ENCODE peak calls at places on chromosomes 6 and 20, in six cellular contexts. K is body of pancreas; E is IMR-90; I is CD8-positive, alpha-beta T cell; C is breast epithelium; Z is keratinocyte. P is an unnamed sample.

GRCh38 chr6:158042245-158042798 is 60.7 kb downstream of the SYNJ2 start:
- DNase-seq in K (no peak), E (peak; percentile 93), I (no peak), C (no peak), Z (no peak), P (peak; percentile 48)

GRCh38 chr20:57652865-57653545 is 32.8 kb upstream of the ZBP1 start:
- DNase-seq in K (no peak), E (no peak), I (no peak), C (no peak), Z (no peak), P (no peak)

GRCh38 chr20:48708116-48708515 is 119.7 kb downstream of the PREX1 start:
- DNase-seq in K (no peak), E (no peak), I (no peak), C (no peak), Z (no peak), P (no peak)

GRCh38 chr6:117906454-117906904 is 585 bp upstream of the SLC35F1 start:
- DNase-seq in K (no peak), E (no peak), I (no peak), C (no peak), Z (no peak), P (no peak)

GRCh38 chr6:134041093-134041492 is 11.3 kb downstream of the SLC2A12 start:
- DNase-seq in K (no peak), E (peak; percentile 82), I (no peak), C (no peak), Z (no peak), P (peak; percentile 22)

GRCh38 chr6:45791600-45792168 is 224.0 kb downstream of the CLIC5 start:
- DNase-seq in K (no peak), E (peak; percentile 52), I (no peak), C (no peak), Z (no peak), P (no peak)

GRCh38 chr20:13028001-13028400 is 19.2 kb downstream of the SPTLC3 start:
- DNase-seq in K (no peak), E (no peak), I (no peak), C (no peak), Z (no peak), P (no peak)

GRCh38 chr6:41636803-41637178 is 1.5 kb upstream of the MDFI start:
- DNase-seq in K (peak; percentile 83), E (no peak), I (no peak), C (peak; percentile 77), Z (peak; percentile 60), P (no peak)

GRCh38 chr20:37342231-37343177 is 3.4 kb upstream of the SRC start:
- DNase-seq in K (no peak), E (no peak), I (no peak), C (no peak), Z (no peak), P (no peak)

GRCh38 chr6:168099201-168100010 is 20.4 kb upstream of the FRMD1 start:
- DNase-seq in K (no peak), E (no peak), I (no peak), C (no peak), Z (no peak), P (no peak)

GRCh38 chr20:19661717-19662637 is 96.1 kb upstream of the RIN2 start:
- DNase-seq in K (peak; percentile 68), E (peak; percentile 71), I (peak; percentile 8), C (peak; percentile 56), Z (peak; percentile 33), P (peak; percentile 32)

GRCh38 chr6:9890469-9890868 is 524.4 kb downstream of the TFAP2A start:
- DNase-seq in K (no peak), E (no peak), I (no peak), C (no peak), Z (no peak), P (no peak)

GRCh38 chr20:57804470-57805250 is 94.8 kb upstream of the PMEPA1 start:
- DNase-seq in K (no peak), E (no peak), I (no peak), C (no peak), Z (no peak), P (no peak)

GRCh38 chr20:44736170-44737021 is 9.3 kb upstream of the KCNK15 start:
- DNase-seq in K (peak; percentile 77), E (peak; percentile 74), I (no peak), C (peak; percentile 40), Z (no peak), P (peak; percentile 60)

GRCh38 chr6:13971303-13971702 is 46.6 kb downstream of the RNF182 start:
- DNase-seq in K (no peak), E (no peak), I (no peak), C (no peak), Z (no peak), P (no peak)

GRCh38 chr6:91198588-91199255 is 611.9 kb upstream of the MAP3K7 start:
- DNase-seq in K (no peak), E (no peak), I (no peak), C (no peak), Z (no peak), P (no peak)

GRCh38 chr6:27867941-27868705 is 44.1 kb downstream of the OR2B2 start:
- DNase-seq in K (no peak), E (peak; percentile 8), I (no peak), C (no peak), Z (no peak), P (no peak)

DNA sequence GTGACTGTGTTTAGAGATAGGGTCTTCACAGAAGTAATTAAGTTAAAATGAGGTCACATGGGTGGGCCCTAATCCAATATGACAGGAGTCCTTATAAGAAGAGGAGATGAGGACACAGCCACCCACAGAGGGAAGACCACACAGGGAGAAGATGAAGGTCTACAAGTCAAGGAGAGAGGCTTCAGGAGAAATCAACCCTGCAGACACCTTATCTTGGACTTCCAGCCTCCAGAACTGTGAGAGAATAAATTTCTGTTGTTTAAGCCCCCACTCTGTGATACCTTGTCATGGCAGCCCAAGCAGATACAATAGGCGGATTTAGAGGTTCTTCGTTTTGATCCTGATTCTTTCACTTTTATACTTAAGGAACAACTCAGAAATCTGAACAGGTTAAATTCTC is 63.5 kb upstream of the NEDD9 start:
- DNase-seq in K (no peak), E (no peak), I (no peak), C (no peak), Z (no peak), P (no peak)
- H3K4me3 ChIP-seq in K (no peak overlapping the region), E (no peak overlapping the region), I (no peak overlapping the region), C (no peak overlapping the region), Z (no peak overlapping the region), P (no peak overlapping the region)

DNA sequence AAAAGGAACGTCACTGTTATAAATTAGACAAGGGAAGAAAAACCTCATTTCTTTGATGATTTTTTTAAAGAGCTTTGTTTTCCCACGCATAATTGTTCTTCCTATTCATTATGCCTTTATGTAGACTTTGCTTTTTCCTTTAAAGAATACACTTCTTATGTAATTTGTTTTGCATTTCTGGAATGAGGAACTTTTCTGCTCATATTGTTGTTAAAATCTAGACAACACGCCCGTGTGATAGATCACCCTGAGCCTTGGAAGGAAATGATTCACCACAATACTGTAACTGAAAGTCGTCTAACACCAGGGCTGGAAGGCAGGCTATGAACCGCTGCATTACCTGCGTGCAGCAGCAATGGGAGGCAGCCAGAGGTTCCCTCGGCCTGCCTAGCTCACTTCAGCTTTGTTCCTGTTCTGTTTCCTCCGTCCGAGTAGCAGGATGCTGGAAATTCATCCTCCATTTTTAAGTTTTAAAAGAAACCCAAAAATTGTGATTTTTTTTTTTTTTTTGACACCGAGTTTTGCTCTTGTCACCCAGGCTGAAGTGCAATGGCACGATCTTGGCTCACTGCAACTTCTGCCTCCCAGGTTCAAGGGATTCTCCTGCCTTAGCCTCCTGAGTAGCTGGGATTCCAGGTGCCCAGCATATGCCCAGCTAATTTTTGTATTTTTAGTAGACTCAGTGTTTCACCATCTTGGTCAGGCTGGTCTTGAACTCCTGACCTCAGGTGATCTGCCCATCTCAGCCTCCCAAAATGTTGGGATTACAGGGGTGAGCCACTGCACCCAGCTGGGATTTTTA is 49.6 kb upstream of the ZNF217 start:
- DNase-seq in K (peak; percentile 54), E (peak; percentile 80), I (peak; percentile 55), C (no peak), Z (no peak), P (peak; percentile 36)
- H3K4me3 ChIP-seq in K (no peak overlapping the region), E (no peak overlapping the region), I (peak overlapping the region; percentile 47), C (peak overlapping the region; percentile 38), Z (no peak overlapping the region), P (peak overlapping the region; percentile 6)

GRCh38 chr20:51529027-51529749 is 13.3 kb downstream of the NFATC2 start:
- DNase-seq in K (no peak), E (peak; percentile 74), I (no peak), C (no peak), Z (no peak), P (no peak)
- H3K4me3 ChIP-seq in K (no peak overlapping the region), E (peak overlapping the region; percentile 1), I (no peak overlapping the region), C (no peak overlapping the region), Z (no peak overlapping the region), P (peak overlapping the region; percentile 6)

GRCh38 chr6:79630883-79631799 is at the start of gene SH3BGRL2:
- DNase-seq in K (peak; percentile 90), E (peak; percentile 59), I (no peak), C (peak; percentile 35), Z (no peak), P (peak; percentile 12)
- H3K4me3 ChIP-seq in K (peak within 1 kb of the TSS; percentile 71), E (peak within 1 kb of the TSS; percentile 78), I (peak within 1 kb of the TSS; percentile 57), C (peak within 1 kb of the TSS; percentile 75), Z (peak within 1 kb of the TSS; percentile 73), P (peak within 1 kb of the TSS; percentile 71)

GRCh38 chr6:116405147-116405546 is 34.4 kb downstream of the DSE start:
- DNase-seq in K (no peak), E (peak; percentile 84), I (no peak), C (no peak), Z (no peak), P (peak; percentile 62)
- H3K4me3 ChIP-seq in K (no peak overlapping the region), E (no peak overlapping the region), I (no peak overlapping the region), C (peak overlapping the region; percentile 1), Z (no peak overlapping the region), P (no peak overlapping the region)

GRCh38 chr6:26183237-26183580 is 96.0 kb downstream of the HFE start:
- DNase-seq in K (no peak), E (no peak), I (no peak), C (peak; percentile 17), Z (no peak), P (no peak)
- H3K4me3 ChIP-seq in K (peak overlapping the region; percentile 27), E (peak overlapping the region; percentile 40), I (peak overlapping the region; percentile 60), C (peak overlapping the region; percentile 69), Z (no peak overlapping the region), P (peak overlapping the region; percentile 48)

P was measured in skeletal muscle cell.